ENCODE peak calls at places on chromosomes 16 and 17, in eight cellular contexts. F, C, I, G, Q, Y, L and B are unnamed samples.

GRCh38 chr16:68275611-68276191 is 11.4 kb downstream of the SLC7A6 start:
- DNase-seq in F (no peak), C (no peak), I (no peak), G (no peak), Q (no peak), Y (no peak), L (no peak), B (no peak)

GRCh38 chr17:53749178-53749577 is 73.5 kb upstream of the KIF2B start:
- DNase-seq in F (peak; percentile 10), C (peak; percentile 44), I (peak; percentile 73), G (peak; percentile 55), Q (no peak), Y (peak; percentile 20), L (no peak), B (peak; percentile 51)

GRCh38 chr17:66686601-66687000 is 148.3 kb upstream of the CACNG5 start:
- DNase-seq in F (no peak), C (no peak), I (no peak), G (no peak), Q (no peak), Y (no peak), L (no peak), B (no peak)

GRCh38 chr16:54511181-54511731 is 224.7 kb upstream of the IRX3 start:
- DNase-seq in F (peak; percentile 69), C (no peak), I (peak; percentile 85), G (no peak), Q (peak; percentile 6), Y (peak; percentile 36), L (no peak), B (no peak)

GRCh38 chr17:74963656-74964055 is 8.9 kb downstream of the HID1 start:
- DNase-seq in F (no peak), C (peak; percentile 47), I (no peak), G (no peak), Q (no peak), Y (peak; percentile 35), L (no peak), B (no peak)

GRCh38 chr16:11742041-11742535 is 569 bp downstream of the TXNDC11 start:
- DNase-seq in F (no peak), C (no peak), I (peak; percentile 15), G (no peak), Q (peak; percentile 25), Y (no peak), L (peak; percentile 44), B (no peak)

GRCh38 chr17:79454826-79455225 is 156.0 kb downstream of the RBFOX3 start:
- DNase-seq in F (no peak), C (no peak), I (no peak), G (no peak), Q (no peak), Y (no peak), L (no peak), B (no peak)

GRCh38 chr17:39755550-39756375 is 18.0 kb downstream of the GRB7 start:
- DNase-seq in F (peak; percentile 25), C (no peak), I (no peak), G (no peak), Q (no peak), Y (no peak), L (no peak), B (no peak)

GRCh38 chr17:46770818-46771600 is 47.5 kb downstream of the WNT3 start:
- DNase-seq in F (peak; percentile 83), C (peak; percentile 68), I (peak; percentile 48), G (peak; percentile 84), Q (peak; percentile 28), Y (peak; percentile 92), L (peak; percentile 68), B (peak; percentile 83)

GRCh38 chr17:79174905-79175856 is 100.6 kb downstream of the ENGASE start:
- DNase-seq in F (peak; percentile 71), C (no peak), I (no peak), G (no peak), Q (no peak), Y (no peak), L (peak; percentile 19), B (no peak)

DNA sequence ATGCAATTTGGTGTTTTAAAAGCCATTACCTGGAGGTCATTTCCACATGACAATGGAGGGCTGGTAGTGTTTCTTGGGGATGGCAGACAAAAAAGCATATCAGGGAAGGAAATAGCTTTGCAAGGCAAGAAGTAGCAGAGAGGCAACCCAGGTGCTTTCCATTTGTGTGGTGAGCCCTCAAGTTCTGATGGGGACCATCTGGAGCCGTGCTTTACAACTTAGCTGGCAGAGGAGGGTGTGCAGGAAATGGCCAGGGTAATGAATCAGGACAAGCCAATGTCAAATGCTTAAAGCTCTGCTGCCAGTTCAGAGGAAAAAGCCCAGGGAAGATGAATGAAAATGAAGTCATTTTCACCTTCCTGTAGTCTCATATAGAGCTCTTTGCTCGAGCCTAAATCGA is 91.7 kb upstream of the NLRP1 start:
- DNase-seq in F (no peak), C (no peak), I (no peak), G (no peak), Q (no peak), Y (no peak), L (no peak), B (no peak)
- H4K20me1 ChIP-seq in F (no peaks in the 10 kb centered on the region), C (no peaks in the 10 kb centered on the region), I (no peaks in the 10 kb centered on the region), G (no peaks in the 10 kb centered on the region), Q (no peaks in the 10 kb centered on the region), Y (no peaks in the 10 kb centered on the region), L (no peaks in the 10 kb centered on the region), B (no peaks in the 10 kb centered on the region)

DNA sequence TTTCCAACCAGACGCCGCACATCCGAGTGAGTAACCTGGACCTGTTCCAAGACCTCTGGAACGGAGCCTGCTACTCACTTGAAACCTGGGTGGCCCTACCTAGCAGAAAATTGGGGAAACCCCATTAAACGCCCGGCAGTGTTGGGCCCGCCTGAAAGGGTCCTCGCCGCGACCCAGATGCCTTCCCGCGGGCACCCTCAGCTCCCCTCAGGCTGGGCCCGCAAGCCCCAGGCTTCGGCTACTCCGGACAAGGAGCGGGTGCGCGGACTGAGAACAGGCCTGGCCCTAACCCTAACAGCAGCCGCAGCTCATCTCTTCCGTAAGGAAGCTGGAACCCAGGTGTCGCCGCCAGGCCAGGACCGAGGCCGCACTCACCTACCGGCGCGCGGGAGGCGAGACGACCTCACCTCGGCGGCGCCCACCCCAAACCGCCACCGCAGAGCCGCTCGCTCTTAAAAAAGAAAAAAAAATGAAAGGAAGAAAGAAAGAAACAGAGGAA is 344 bp downstream of the PSME3IP1 start:
- DNase-seq in F (peak; percentile 89), C (peak; percentile 57), I (peak; percentile 66), G (peak; percentile 64), Q (no peak), Y (peak; percentile 67), L (peak; percentile 21), B (peak; percentile 67)
- TF ChIP-seq EZH2 in F (no peak), C (no peak), I (no peak), G (no peak), Q (no peak), Y (no peak), L (no peak), B (no peak)

GRCh38 chr17:81999587-81999974 is 22.2 kb downstream of the ASPSCR1 start:
- DNase-seq in F (no peak), C (no peak), I (no peak), G (no peak), Q (no peak), Y (no peak), L (no peak), B (no peak)

GRCh38 chr17:81996757-81997441 is 19.5 kb downstream of the ASPSCR1 start:
- DNase-seq in F (no peak), C (no peak), I (no peak), G (no peak), Q (no peak), Y (no peak), L (no peak), B (no peak)

GRCh38 chr17:81998719-81999438 is 21.4 kb downstream of the ASPSCR1 start:
- DNase-seq in F (no peak), C (no peak), I (no peak), G (no peak), Q (no peak), Y (no peak), L (no peak), B (no peak)

GRCh38 chr17:81996232-81996756 is 18.9 kb downstream of the ASPSCR1 start:
- DNase-seq in F (no peak), C (no peak), I (no peak), G (no peak), Q (no peak), Y (no peak), L (no peak), B (no peak)

DNA sequence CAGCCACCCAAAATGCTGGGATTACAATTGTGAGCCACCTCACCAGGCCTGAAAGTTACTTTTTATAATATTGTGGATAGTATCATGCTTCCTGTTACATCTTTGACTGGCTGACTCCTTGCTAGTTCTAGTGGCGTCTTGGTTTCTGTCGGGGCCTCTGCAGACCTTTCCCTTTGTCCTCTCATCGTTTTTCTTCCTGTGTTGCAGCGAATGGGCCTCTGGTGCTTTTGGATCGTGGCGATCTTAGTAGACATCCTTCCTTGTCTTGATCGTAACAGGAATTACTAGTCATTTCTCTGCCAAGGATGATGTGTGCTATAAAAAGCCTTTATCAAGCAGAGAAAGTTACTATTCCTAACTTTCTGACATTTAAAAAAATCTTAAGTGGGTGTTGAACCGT is 20.8 kb downstream of the ASPSCR1 start:
- DNase-seq in F (no peak), C (no peak), I (no peak), G (no peak), Q (no peak), Y (no peak), L (no peak), B (no peak)
- H4K20me1 ChIP-seq in F (no peaks in the 10 kb centered on the region), C (peaks cover 4% of the 10 kb centered on the region), I (no peaks in the 10 kb centered on the region), G (no peaks in the 10 kb centered on the region), Q (no peaks in the 10 kb centered on the region), Y (no peaks in the 10 kb centered on the region), L (no peaks in the 10 kb centered on the region), B (no peaks in the 10 kb centered on the region)

GRCh38 chr17:76142044-76143041 is 1.3 kb upstream of the FOXJ1 start:
- DNase-seq in F (no peak), C (peak; percentile 40), I (no peak), G (no peak), Q (no peak), Y (peak; percentile 53), L (no peak), B (no peak)

GRCh38 chr17:76141212-76142043 is at the start of gene FOXJ1:
- DNase-seq in F (peak; percentile 90), C (peak; percentile 96), I (peak; percentile 75), G (peak; percentile 96), Q (peak; percentile 95), Y (peak; percentile 98), L (peak; percentile 95), B (peak; percentile 94)

GRCh38 chr17:76139261-76139752 is 1.7 kb downstream of the FOXJ1 start:
- DNase-seq in F (no peak), C (peak; percentile 46), I (no peak), G (no peak), Q (no peak), Y (peak; percentile 41), L (no peak), B (no peak)

GRCh38 chr17:76139801-76140660 is 1.0 kb downstream of the FOXJ1 start:
- DNase-seq in F (peak; percentile 26), C (peak; percentile 51), I (no peak), G (no peak), Q (no peak), Y (peak; percentile 53), L (no peak), B (peak; percentile 11)

DNA sequence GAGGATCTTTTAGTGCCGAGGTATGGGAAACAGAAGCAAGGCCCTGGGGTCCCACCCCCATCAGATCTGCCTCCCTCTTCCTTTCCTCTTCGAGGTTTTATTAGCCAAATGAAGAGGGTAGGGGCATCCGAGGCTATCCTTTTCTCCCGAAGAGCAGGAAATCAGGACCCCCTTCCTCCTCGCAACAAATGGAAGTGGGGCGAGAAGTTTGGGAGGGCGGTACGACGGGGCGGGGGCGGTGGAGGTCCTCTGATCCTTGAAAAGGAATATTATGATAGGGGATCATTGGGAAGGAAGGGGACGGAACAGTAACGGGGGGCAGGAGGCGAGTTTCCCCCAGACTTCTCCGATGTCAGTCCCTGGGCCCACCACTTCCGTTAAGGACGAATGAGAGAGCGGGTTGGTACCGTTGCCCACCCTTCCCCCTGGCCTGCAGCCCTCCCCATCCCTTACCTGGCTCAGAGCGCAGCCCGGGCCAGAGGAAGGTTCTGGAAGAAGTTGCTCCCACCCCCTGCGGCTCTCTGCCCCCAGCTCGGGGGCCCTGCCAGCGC is 309 bp downstream of the FOXJ1 start:
- DNase-seq in F (no peak), C (peak; percentile 14), I (no peak), G (no peak), Q (no peak), Y (no peak), L (no peak), B (no peak)
- TF ChIP-seq EZH2 in F (peak; percentile 94), C (no peak), I (peak; percentile 97), G (no peak), Q (no peak), Y (peak; percentile 68), L (no peak), B (peak; percentile 5)